ENCODE peak calls at places on chromosomes 12 and 14, in eight cellular contexts. U, C, M, A, L, E, F and Z are unnamed samples.

GRCh38 chr12:131124487-131125280 is 171.0 kb downstream of the ADGRD1 start:
- DNase-seq in U (no peak), C (no peak), M (no peak), A (no peak), L (no peak), E (no peak), F (no peak), Z (no peak)

GRCh38 chr14:70821916-70822705 is 12.8 kb upstream of the MAP3K9 start:
- DNase-seq in U (peak), C (peak), M (peak), A (no peak), L (peak), E (peak), F (peak), Z (peak)

GRCh38 chr12:29731556-29731955 is 52.2 kb downstream of the TMTC1 start:
- DNase-seq in U (no peak), C (no peak), M (no peak), A (no peak), L (no peak), E (no peak), F (no peak), Z (no peak)

GRCh38 chr12:27424631-27425230 is 21.8 kb upstream of the SMCO2 start:
- DNase-seq in U (no peak), C (peak), M (peak), A (no peak), L (no peak), E (peak), F (peak), Z (no peak)

GRCh38 chr12:113818833-113819232 is 147.3 kb downstream of the RBM19 start:
- DNase-seq in U (no peak), C (no peak), M (no peak), A (no peak), L (no peak), E (no peak), F (no peak), Z (no peak)

GRCh38 chr12:68131867-68132414 is 27.6 kb downstream of the IFNG start:
- DNase-seq in U (no peak), C (no peak), M (no peak), A (no peak), L (no peak), E (no peak), F (no peak), Z (no peak)

GRCh38 chr12:3014641-3015040 is 55.4 kb downstream of the TEAD4 start:
- DNase-seq in U (no peak), C (no peak), M (no peak), A (no peak), L (no peak), E (no peak), F (no peak), Z (no peak)

GRCh38 chr12:48198619-48198973 is 4.5 kb downstream of the OR10AD1 start:
- DNase-seq in U (peak), C (peak), M (no peak), A (no peak), L (peak), E (no peak), F (no peak), Z (no peak)

GRCh38 chr12:69987453-69988102 is 162.6 kb downstream of the MYRFL start:
- DNase-seq in U (no peak), C (no peak), M (peak), A (no peak), L (peak), E (peak), F (peak), Z (no peak)

GRCh38 chr14:57957441-57957840 is 91.5 kb upstream of the SLC35F4 start:
- DNase-seq in U (no peak), C (no peak), M (no peak), A (no peak), L (no peak), E (no peak), F (no peak), Z (no peak)

GRCh38 chr12:111304642-111305071 is 64.2 kb downstream of the PHETA1 start:
- DNase-seq in U (no peak), C (no peak), M (no peak), A (no peak), L (no peak), E (no peak), F (no peak), Z (no peak)

GRCh38 chr14:103284574-103285467 is 49.2 kb upstream of the EIF5 start:
- DNase-seq in U (no peak), C (peak), M (no peak), A (no peak), L (no peak), E (peak), F (peak), Z (no peak)

GRCh38 chr12:106142591-106143261 is 4.0 kb upstream of the NUAK1 start:
- DNase-seq in U (no peak), C (no peak), M (no peak), A (no peak), L (no peak), E (no peak), F (no peak), Z (no peak)

GRCh38 chr14:33986804-33987203 is 35.9 kb upstream of the EGLN3 start:
- DNase-seq in U (no peak), C (no peak), M (no peak), A (no peak), L (no peak), E (peak), F (peak), Z (no peak)

GRCh38 chr14:68506645-68507405 is 286.0 kb downstream of the ZFP36L1 start:
- DNase-seq in U (no peak), C (no peak), M (peak), A (no peak), L (no peak), E (no peak), F (no peak), Z (peak)

GRCh38 chr14:66401447-66402095 is 84.6 kb upstream of the CCDC196 start:
- DNase-seq in U (no peak), C (no peak), M (no peak), A (no peak), L (no peak), E (no peak), F (no peak), Z (no peak)

GRCh38 chr14:100898465-100898864 is 5.1 kb downstream of the RTL1 start:
- DNase-seq in U (no peak), C (peak), M (no peak), A (no peak), L (no peak), E (no peak), F (no peak), Z (no peak)

GRCh38 chr12:5227722-5228274 is 184.1 kb downstream of the KCNA5 start:
- DNase-seq in U (no peak), C (no peak), M (no peak), A (no peak), L (no peak), E (no peak), F (no peak), Z (no peak)

GRCh38 chr14:21300892-21301291 is 21.0 kb downstream of the RPGRIP1 start:
- DNase-seq in U (no peak), C (no peak), M (no peak), A (no peak), L (no peak), E (no peak), F (no peak), Z (peak)

GRCh38 chr14:104133496-104133895 is 4.9 kb upstream of the KIF26A start:
- DNase-seq in U (peak), C (peak), M (no peak), A (no peak), L (no peak), E (no peak), F (no peak), Z (no peak)

GRCh38 chr14:97975960-97976359 is 1178.8 kb downstream of the VRK1 start:
- DNase-seq in U (no peak), C (no peak), M (no peak), A (no peak), L (no peak), E (no peak), F (no peak), Z (no peak)

GRCh38 chr12:82682326-82682725 is 4.4 kb upstream of the TMTC2 start:
- DNase-seq in U (no peak), C (no peak), M (no peak), A (no peak), L (no peak), E (no peak), F (no peak), Z (no peak)

GRCh38 chr12:95318071-95318545 is 100.5 kb downstream of the VEZT start:
- DNase-seq in U (no peak), C (no peak), M (peak), A (no peak), L (no peak), E (peak), F (peak), Z (no peak)

GRCh38 chr12:89556976-89557375 is 31.1 kb upstream of the POC1B start:
- DNase-seq in U (no peak), C (no peak), M (no peak), A (no peak), L (no peak), E (peak), F (no peak), Z (no peak)

GRCh38 chr12:120936197-120936596 is 32.0 kb upstream of the SPPL3 start:
- DNase-seq in U (no peak), C (no peak), M (no peak), A (no peak), L (peak), E (no peak), F (no peak), Z (no peak)

GRCh38 chr14:93085916-93086315 is 29.8 kb downstream of the ITPK1 start:
- DNase-seq in U (no peak), C (no peak), M (no peak), A (no peak), L (no peak), E (no peak), F (peak), Z (no peak)

GRCh38 chr12:120115692-120116442 is 686 bp downstream of the RAB35 start:
- DNase-seq in U (no peak), C (peak), M (no peak), A (no peak), L (no peak), E (peak), F (peak), Z (no peak)

GRCh38 chr12:129212221-129212630 is 358.9 kb downstream of the GLT1D1 start:
- DNase-seq in U (no peak), C (no peak), M (no peak), A (no peak), L (no peak), E (no peak), F (no peak), Z (no peak)

GRCh38 chr12:11707535-11707934 is 58.1 kb downstream of the ETV6 start:
- DNase-seq in U (peak), C (peak), M (no peak), A (no peak), L (no peak), E (no peak), F (no peak), Z (no peak)

GRCh38 chr14:90545966-90546751 is 149.3 kb downstream of the CALM1 start:
- DNase-seq in U (peak), C (no peak), M (no peak), A (no peak), L (peak), E (no peak), F (no peak), Z (no peak)

GRCh38 chr12:104825408-104825807 is 132.7 kb downstream of the SLC41A2 start:
- DNase-seq in U (no peak), C (no peak), M (no peak), A (no peak), L (no peak), E (peak), F (no peak), Z (no peak)

GRCh38 chr14:105738638-105739037 is 212.3 kb downstream of the TMEM121 start:
- DNase-seq in U (no peak), C (no peak), M (no peak), A (no peak), L (no peak), E (no peak), F (no peak), Z (no peak)

GRCh38 chr12:18888062-18888461 is 150.1 kb downstream of the CAPZA3 start:
- DNase-seq in U (no peak), C (no peak), M (no peak), A (no peak), L (no peak), E (no peak), F (no peak), Z (no peak)

GRCh38 chr12:18887368-18887767 is 149.4 kb downstream of the CAPZA3 start:
- DNase-seq in U (no peak), C (no peak), M (no peak), A (no peak), L (no peak), E (no peak), F (no peak), Z (no peak)

GRCh38 chr12:18886962-18887361 is 149.0 kb downstream of the CAPZA3 start:
- DNase-seq in U (no peak), C (no peak), M (no peak), A (no peak), L (no peak), E (no peak), F (no peak), Z (no peak)

GRCh38 chr12:18882690-18883089 is 144.8 kb downstream of the CAPZA3 start:
- DNase-seq in U (no peak), C (no peak), M (no peak), A (no peak), L (no peak), E (no peak), F (no peak), Z (no peak)
- TF ChIP-seq CTCF in U (no peak), C (no peak), M (no peak), A (no peak), L (no peak), E (no peak), F (no peak), Z (no peak)

DNA sequence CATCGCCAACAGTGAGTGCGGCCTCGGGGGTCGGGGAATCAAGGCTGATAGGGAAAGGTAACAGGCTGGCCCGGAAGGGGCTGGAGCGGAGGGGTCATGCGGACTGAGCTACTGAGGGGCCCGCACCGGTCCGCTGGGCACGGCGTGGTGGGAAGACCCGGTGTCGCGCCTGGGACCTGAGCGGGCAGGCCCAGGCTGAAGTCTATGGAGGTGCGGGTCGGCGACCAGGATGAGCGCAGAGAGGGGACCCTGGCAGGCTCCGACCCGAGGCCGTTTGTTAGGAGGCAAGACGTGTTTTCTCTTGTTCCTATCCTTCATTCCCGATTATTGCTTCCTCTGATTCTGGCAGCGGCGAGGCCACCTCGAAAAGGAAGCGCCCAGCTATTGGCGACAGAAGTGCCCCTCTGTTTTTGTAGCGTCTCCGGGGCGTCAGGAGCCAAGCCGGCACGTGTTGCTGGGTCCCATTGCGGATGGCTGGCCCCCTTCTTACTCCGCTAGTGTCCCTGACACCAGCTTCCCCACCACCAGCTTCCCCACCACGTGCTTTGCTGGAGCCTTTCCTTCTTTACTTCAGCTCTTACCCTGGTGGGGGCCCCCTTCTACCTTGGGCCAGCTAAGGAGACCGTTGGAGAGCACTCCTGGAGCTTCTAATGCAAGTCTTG is 587 bp downstream of the PA2G4 start:
- DNase-seq in U (peak), C (no peak), M (no peak), A (no peak), L (no peak), E (no peak), F (no peak), Z (no peak)
- TF ChIP-seq CTCF in U (no peak), C (no peak), M (no peak), A (no peak), L (no peak), E (peak), F (peak), Z (no peak)

DNA sequence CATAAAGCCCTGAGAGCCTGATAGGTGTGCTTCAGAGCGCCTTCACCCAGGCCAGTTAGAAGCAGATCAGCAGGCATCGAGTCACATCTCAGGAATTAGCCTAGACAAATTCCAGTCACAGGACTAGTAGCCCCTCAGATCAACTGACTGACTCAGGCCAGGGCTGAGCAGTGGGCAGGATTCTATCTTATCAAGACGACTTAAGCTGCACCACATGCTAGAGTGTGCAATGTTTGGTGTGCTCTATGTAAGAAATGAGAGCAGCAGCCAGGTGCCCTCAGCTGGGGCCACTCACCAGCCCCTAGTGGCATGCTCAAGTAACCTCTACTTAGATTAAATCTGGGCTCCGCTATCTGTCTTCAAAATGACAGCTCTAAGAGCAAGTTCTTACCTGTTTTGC is 19.7 kb upstream of the NGB start:
- DNase-seq in U (no peak), C (no peak), M (no peak), A (no peak), L (no peak), E (peak), F (peak), Z (no peak)
- TF ChIP-seq CTCF in U (no peak), C (no peak), M (no peak), A (no peak), L (no peak), E (peak), F (peak), Z (no peak)

DNA sequence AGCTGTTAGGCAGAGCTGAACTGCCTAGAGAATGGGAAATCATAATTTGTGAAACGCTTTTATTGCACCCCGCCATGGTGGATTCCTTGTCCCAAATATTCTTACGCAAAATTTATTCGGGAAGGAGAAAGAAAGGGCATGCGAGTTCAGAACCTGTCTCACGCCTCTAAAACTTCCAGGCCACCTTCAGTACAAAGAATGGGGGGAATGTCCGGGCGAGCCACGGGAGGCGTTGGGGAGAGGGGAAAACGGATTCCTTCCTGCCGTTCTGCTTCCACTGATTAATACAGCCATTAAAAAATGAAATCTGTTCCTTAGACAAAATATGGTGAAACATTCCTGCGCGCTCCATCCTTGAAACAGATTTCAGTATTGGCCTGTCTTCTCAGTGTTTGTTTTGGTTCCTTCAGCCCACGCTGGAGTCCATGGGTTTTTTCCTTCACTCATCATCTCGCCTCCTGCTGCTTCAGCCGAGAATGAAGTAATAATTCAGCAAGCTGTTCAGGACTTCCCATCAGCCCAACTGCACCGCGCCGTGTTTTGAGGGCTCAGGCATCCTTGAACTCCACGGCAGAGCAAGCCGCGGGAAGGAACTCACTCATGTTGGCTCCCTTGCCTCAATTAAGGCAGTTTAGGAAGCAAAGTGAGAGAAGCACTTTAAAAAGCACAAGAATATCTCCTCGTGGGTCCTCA is 47.7 kb upstream of the CDKN3 start:
- DNase-seq in U (peak), C (peak), M (no peak), A (no peak), L (peak), E (peak), F (no peak), Z (no peak)
- TF ChIP-seq CTCF in U (no peak), C (no peak), M (no peak), A (no peak), L (no peak), E (no peak), F (no peak), Z (no peak)

GRCh38 chr14:76091036-76091435 is 60.7 kb upstream of the GPATCH2L start:
- DNase-seq in U (peak), C (no peak), M (peak), A (peak), L (peak), E (no peak), F (peak), Z (no peak)
- TF ChIP-seq CTCF in U (peak), C (no peak), M (peak), A (no peak), L (peak), E (no peak), F (peak), Z (no peak)

DNA sequence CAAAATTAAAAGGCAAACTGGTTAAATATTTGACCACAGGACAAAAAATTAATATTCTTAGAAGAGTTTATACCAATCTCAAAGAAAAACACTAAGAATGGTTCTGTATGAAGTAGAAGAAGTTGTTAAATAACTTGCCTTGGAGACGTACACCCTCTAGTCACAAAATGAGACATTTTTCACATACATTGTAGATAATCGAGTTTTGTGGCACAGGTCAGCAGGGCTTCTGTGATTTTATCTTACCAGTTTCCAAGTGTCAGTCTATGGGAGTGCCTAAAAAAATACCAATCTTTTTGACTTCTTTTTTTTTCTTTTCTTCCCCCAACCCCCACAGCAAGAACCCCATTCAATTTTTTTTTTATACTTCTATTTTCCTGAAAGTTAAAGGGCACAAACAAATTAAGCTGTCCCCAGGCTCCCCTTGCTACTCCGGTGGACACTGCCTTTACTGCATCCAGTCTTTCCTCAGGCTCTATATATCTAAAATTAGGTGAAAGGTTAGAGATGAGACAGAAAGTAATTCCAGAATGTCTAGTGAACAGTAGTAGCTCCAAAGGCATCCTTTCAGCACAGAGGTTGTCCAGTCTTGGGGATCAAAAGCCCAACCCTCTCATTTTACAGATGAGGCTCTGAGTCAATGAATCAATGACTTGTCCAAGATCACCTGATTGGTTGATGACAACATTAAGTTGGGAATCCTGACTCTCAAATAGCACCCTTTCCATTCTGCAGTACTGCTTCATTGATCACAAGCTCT is 6.2 kb downstream of the LIMA1 start:
- DNase-seq in U (no peak), C (no peak), M (no peak), A (no peak), L (no peak), E (peak), F (peak), Z (no peak)
- TF ChIP-seq CTCF in U (no peak), C (no peak), M (no peak), A (no peak), L (no peak), E (peak), F (no peak), Z (no peak)

GRCh38 chr12:78584695-78585094 is 279.9 kb upstream of the SYT1 start:
- DNase-seq in U (no peak), C (no peak), M (no peak), A (no peak), L (no peak), E (peak), F (no peak), Z (no peak)
- TF ChIP-seq CTCF in U (no peak), C (no peak), M (no peak), A (no peak), L (no peak), E (peak), F (peak), Z (no peak)

GRCh38 chr14:99759546-99759925 is 33.7 kb upstream of the EML1 start:
- DNase-seq in U (no peak), C (no peak), M (no peak), A (no peak), L (no peak), E (no peak), F (no peak), Z (no peak)
- TF ChIP-seq CTCF in U (no peak), C (no peak), M (no peak), A (no peak), L (no peak), E (no peak), F (no peak), Z (no peak)